ENCODE peak calls at places on chromosomes 3 and 15, in seven cellular contexts. F is fibroblast of lung, N is PC-3, V is A673, R is hepatocyte, K is DND-41, S is GM23248. H is an unnamed sample.
A peak's percentile ranks its signal among the peaks of the same experiment; 100 is the strongest.

GRCh38 chr15:75656331-75656730 is 8.6 kb downstream of the SNX33 start:
- DNase-seq in N (no peak), K (no peak), S (no peak), R (no peak), F (no peak), V (no peak), H (no peak)

GRCh38 chr3:37014620-37015019 is 21.3 kb downstream of the MLH1 start:
- DNase-seq in N (no peak), K (no peak), F (no peak), V (no peak), R (peak; percentile 8), S (no peak), H (no peak)

GRCh38 chr15:78072080-78072892 is 5.2 kb downstream of the TBC1D2B start:
- DNase-seq in V (peak; percentile 85), K (no peak), F (peak; percentile 40), R (peak; percentile 78), N (no peak), S (peak; percentile 81), H (no peak)

GRCh38 chr15:61169904-61170695 is 59.0 kb downstream of the RORA start:
- DNase-seq in N (no peak), R (no peak), K (no peak), V (peak; percentile 85), S (no peak), F (no peak), H (no peak)

GRCh38 chr3:40901298-40901697 is 298.0 kb upstream of the CTNNB1 start:
- DNase-seq in R (no peak), N (no peak), V (no peak), S (no peak), K (no peak), F (no peak), H (no peak)

GRCh38 chr3:121431717-121432517 is 113.9 kb downstream of the POLQ start:
- DNase-seq in V (no peak), S (peak; percentile 66), K (peak; percentile 74), R (peak; percentile 56), N (peak; percentile 17), F (peak; percentile 47), H (peak; percentile 29)

GRCh38 chr3:14424711-14425573 is 22.5 kb downstream of the SLC6A6 start:
- DNase-seq in N (peak; percentile 72), K (peak; percentile 37), S (no peak), F (peak; percentile 60), R (no peak), V (no peak), H (no peak)

GRCh38 chr3:10116138-10116460 is 624 bp downstream of the BRK1 start:
- DNase-seq in V (no peak), F (peak; percentile 68), R (peak; percentile 45), K (no peak), N (peak; percentile 42), S (peak; percentile 72), H (peak; percentile 56)

GRCh38 chr3:58101499-58102370 is 93.5 kb downstream of the FLNB start:
- DNase-seq in F (peak; percentile 29), K (no peak), S (no peak), V (no peak), R (peak; percentile 28), N (no peak), H (no peak)

GRCh38 chr15:84784262-84784661 is 32.9 kb upstream of the ALPK3 start:
- DNase-seq in K (no peak), S (no peak), V (no peak), N (no peak), R (no peak), F (no peak), H (no peak)

GRCh38 chr15:89138999-89139612 is 50.9 kb downstream of the ABHD2 start:
- DNase-seq in N (peak; percentile 27), K (no peak), R (no peak), V (no peak), S (peak; percentile 32), F (peak; percentile 36), H (peak; percentile 22)

GRCh38 chr3:4772171-4772804 is 206.9 kb upstream of the BHLHE40 start:
- DNase-seq in N (peak; percentile 27), S (peak; percentile 89), R (peak; percentile 27), F (peak; percentile 70), K (no peak), V (no peak), H (peak; percentile 65)

GRCh38 chr15:48806151-48806550 is 4.7 kb downstream of the CEP152 start:
- DNase-seq in V (peak; percentile 92), K (peak; percentile 24), R (no peak), F (no peak), N (no peak), S (peak; percentile 54), H (no peak)

GRCh38 chr15:75647370-75648155 is at the start of gene SNX33:
- DNase-seq in F (peak; percentile 87), N (peak; percentile 77), S (peak; percentile 96), K (peak; percentile 60), R (peak; percentile 91), V (peak; percentile 77), H (peak; percentile 82)

GRCh38 chr3:187737401-187738088 is 7.7 kb downstream of the BCL6 start:
- DNase-seq in F (peak; percentile 75), N (peak; percentile 65), S (peak; percentile 87), V (peak; percentile 70), R (peak; percentile 85), K (peak; percentile 62), H (peak; percentile 64)

GRCh38 chr15:57312323-57313133 is 63.8 kb upstream of the CGNL1 start:
- DNase-seq in F (no peak), K (no peak), N (no peak), S (peak; percentile 44), V (no peak), R (peak; percentile 85), H (no peak)

GRCh38 chr15:33903661-33904060 is 64.6 kb upstream of the CHRM5 start:
- DNase-seq in K (no peak), R (no peak), V (no peak), N (peak; percentile 81), F (no peak), S (no peak), H (no peak)

GRCh38 chr15:36469567-36469966 is 109.9 kb upstream of the CDIN1 start:
- DNase-seq in N (no peak), F (peak; percentile 82), R (no peak), K (no peak), S (peak; percentile 47), V (no peak), H (peak; percentile 75)

GRCh38 chr3:44992555-44993470 is 16.8 kb downstream of the EXOSC7 start:
- DNase-seq in F (no peak), S (peak; percentile 66), R (peak; percentile 47), V (peak; percentile 39), K (peak; percentile 40), N (peak; percentile 38), H (no peak)

GRCh38 chr15:33926260-33926659 is 42.0 kb upstream of the CHRM5 start:
- DNase-seq in V (no peak), F (no peak), S (no peak), N (no peak), R (peak; percentile 8), K (no peak), H (no peak)

GRCh38 chr15:88974392-88974791 is 61.2 kb upstream of the MFGE8 start:
- DNase-seq in K (no peak), S (peak; percentile 18), V (no peak), R (peak; percentile 35), N (peak; percentile 33), F (peak; percentile 43), H (peak; percentile 32)

GRCh38 chr3:51350751-51351150 is 34.3 kb upstream of the MANF start:
- DNase-seq in V (no peak), S (peak; percentile 9), F (no peak), N (no peak), R (no peak), K (no peak), H (no peak)

GRCh38 chr15:34847598-34847997 is 52.2 kb upstream of the ACTC1 start:
- DNase-seq in N (no peak), F (no peak), S (peak; percentile 26), V (no peak), K (no peak), R (no peak), H (no peak)

DNA sequence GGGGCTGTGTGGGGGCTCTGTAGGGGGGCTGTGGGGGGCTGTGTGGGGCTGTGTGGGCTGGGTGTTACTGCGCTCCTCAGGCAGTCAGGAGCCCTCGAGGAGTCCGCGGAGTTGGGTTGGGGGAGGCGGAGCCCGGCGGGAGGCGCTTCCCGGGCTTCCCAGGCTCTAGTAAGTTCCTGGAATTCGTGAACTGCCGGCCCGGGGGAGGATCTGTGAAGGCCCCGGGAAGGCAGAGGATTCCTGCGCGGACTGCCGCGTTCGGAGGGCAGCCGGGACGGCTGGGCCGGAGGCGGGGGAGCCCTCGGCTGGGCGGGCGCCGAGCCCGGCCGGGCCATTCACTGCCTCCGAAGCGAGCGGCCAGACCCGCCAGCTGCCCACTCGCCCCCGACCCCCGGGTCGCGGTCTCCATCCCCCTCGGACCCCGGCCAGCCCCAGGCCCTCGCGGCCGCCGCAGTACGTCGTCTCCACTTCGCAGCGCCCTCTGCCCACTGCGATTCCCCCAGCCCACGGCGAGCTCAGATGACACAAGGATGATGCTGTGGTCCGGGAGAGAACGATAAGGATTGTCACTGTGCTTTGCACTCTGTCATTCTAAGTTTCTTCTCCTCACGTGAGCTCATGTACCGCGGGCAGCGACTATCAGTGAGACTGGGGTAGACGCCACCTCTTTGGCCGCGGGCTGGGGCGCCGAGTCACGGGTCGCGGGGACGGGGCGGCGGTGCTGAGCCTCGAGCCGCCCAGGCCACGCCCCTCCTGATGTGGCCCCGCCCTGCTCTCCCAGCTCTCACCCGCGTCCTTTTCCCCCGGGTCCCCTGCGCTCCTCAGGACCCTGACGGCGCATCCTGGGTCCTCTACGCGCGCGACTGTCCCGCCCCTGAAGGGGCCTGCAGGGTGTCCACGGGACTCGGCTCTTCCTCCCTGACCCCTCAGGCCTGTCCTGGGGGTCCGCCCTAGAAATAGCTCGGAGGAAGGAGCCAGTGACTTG is 65.3 kb downstream of the KLF13 start:
- DNase-seq in N (peak; percentile 25), V (peak; percentile 56), F (peak; percentile 75), K (peak; percentile 49), R (peak; percentile 87), S (peak; percentile 84), H (peak; percentile 56)
- TF ChIP-seq EZH2 in N (no peak), V (no peak), F (no peak), K (no peak), R (no peak), S (no peak), H (no peak)

GRCh38 chr3:194671511-194671899 is 486 bp downstream of the LSG1 start:
- DNase-seq in F (peak; percentile 37), V (peak; percentile 54), R (peak; percentile 53), N (peak; percentile 66), K (peak; percentile 14), S (peak; percentile 74), H (no peak)
- TF ChIP-seq EZH2 in F (no peak), V (no peak), R (no peak), N (no peak), K (no peak), S (no peak), H (no peak)

GRCh38 chr3:197028711-197029510 is 706 bp downstream of the MELTF start:
- DNase-seq in F (no peak), K (no peak), S (peak; percentile 41), N (peak; percentile 36), V (peak; percentile 37), R (no peak), H (no peak)
- TF ChIP-seq EZH2 in F (no peak), K (no peak), S (peak; percentile 65), N (no peak), V (no peak), R (no peak), H (peak; percentile 41)

DNA sequence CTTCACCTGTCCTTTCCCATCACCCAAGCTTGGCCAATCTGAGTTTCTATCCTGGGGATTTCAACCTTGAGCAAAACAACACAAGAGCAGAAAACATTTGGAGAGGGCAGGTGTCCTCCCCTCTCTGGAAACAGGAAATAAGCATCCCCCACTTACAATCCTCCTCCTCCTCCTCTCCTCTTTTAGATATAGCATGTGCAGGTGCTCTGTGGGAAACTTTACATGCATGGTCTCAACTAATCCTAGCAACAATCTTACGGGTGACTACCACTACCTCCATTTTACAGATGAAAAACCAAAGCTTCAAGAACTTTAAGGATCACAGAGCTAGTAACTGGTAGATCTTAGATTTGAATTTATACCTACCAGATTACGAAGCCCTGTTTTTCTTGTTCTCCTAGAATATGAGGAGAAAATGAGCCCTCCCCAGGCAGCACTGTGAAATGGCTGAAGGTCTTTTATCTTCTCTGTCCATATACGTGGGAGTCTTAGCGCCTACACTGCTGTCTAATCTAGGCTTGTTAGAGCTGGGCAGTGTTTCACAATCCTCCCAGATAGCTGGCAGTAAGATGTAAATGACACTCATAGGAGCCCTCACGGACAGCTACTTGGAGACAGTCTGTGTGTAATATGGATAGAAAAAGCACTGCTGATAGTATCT is 301.2 kb upstream of the PROK2 start:
- DNase-seq in S (peak; percentile 58), R (peak; percentile 55), F (peak; percentile 27), V (no peak), K (peak; percentile 47), N (no peak), H (no peak)
- TF ChIP-seq EZH2 in S (no peak), R (no peak), F (no peak), V (no peak), K (no peak), N (no peak), H (no peak)

H was measured in astrocyte.